ENCODE peak calls at places on chromosome 1, in ten cellular contexts. One of them, this sample, is unnamed.

GRCh38 chr1:203480525-203481084 is 5.0 kb downstream of the PRELP start:
- DNase-seq in left ventricle myocardium inferior: peak; percentile 55
- DNase-seq in stimulated activated CD4-positive, alpha-beta T cell treated with anti-CD3 and anti-CD28 coated beads, TNF-alpha, amount 100 ng/mL, for 1 hour: no peak
- DNase-seq in SK-MEL-5: no peak
- DNase-seq in trophoblast cell: peak; percentile 35
- DNase-seq in ACHN: peak; percentile 45
- DNase-seq in esophagus squamous epithelium: no peak
- DNase-seq in left lung: peak; percentile 89
- DNase-seq in NCI-H460: peak; percentile 21
- DNase-seq in cardiac fibroblast: peak; percentile 68
- DNase-seq in this sample: peak; percentile 99

GRCh38 chr1:153483776-153484175 is 23.3 kb upstream of the S100A7 start:
- DNase-seq in left lung: no peak
- DNase-seq in left ventricle myocardium inferior: no peak
- DNase-seq in SK-MEL-5: no peak
- DNase-seq in esophagus squamous epithelium: no peak
- DNase-seq in ACHN: no peak
- DNase-seq in cardiac fibroblast: no peak
- DNase-seq in trophoblast cell: peak; percentile 54
- DNase-seq in stimulated activated CD4-positive, alpha-beta T cell treated with anti-CD3 and anti-CD28 coated beads, TNF-alpha, amount 100 ng/mL, for 1 hour: no peak
- DNase-seq in NCI-H460: no peak
- DNase-seq in this sample: no peak

GRCh38 chr1:198443374-198444233 is 96.9 kb downstream of the ATP6V1G3 start:
- DNase-seq in esophagus squamous epithelium: no peak
- DNase-seq in stimulated activated CD4-positive, alpha-beta T cell treated with anti-CD3 and anti-CD28 coated beads, TNF-alpha, amount 100 ng/mL, for 1 hour: no peak
- DNase-seq in SK-MEL-5: no peak
- DNase-seq in left ventricle myocardium inferior: no peak
- DNase-seq in left lung: no peak
- DNase-seq in NCI-H460: peak; percentile 99
- DNase-seq in cardiac fibroblast: peak; percentile 98
- DNase-seq in trophoblast cell: peak; percentile 80
- DNase-seq in ACHN: peak; percentile 53
- DNase-seq in this sample: peak; percentile 95

GRCh38 chr1:201329286-201329685 is 46.0 kb downstream of the PKP1 start:
- DNase-seq in trophoblast cell: peak; percentile 27
- DNase-seq in esophagus squamous epithelium: no peak
- DNase-seq in NCI-H460: no peak
- DNase-seq in SK-MEL-5: no peak
- DNase-seq in cardiac fibroblast: peak; percentile 26
- DNase-seq in ACHN: no peak
- DNase-seq in stimulated activated CD4-positive, alpha-beta T cell treated with anti-CD3 and anti-CD28 coated beads, TNF-alpha, amount 100 ng/mL, for 1 hour: no peak
- DNase-seq in left lung: no peak
- DNase-seq in left ventricle myocardium inferior: no peak
- DNase-seq in this sample: no peak

GRCh38 chr1:20620005-20620404 is 13.3 kb upstream of the PINK1 start:
- DNase-seq in stimulated activated CD4-positive, alpha-beta T cell treated with anti-CD3 and anti-CD28 coated beads, TNF-alpha, amount 100 ng/mL, for 1 hour: no peak
- DNase-seq in cardiac fibroblast: no peak
- DNase-seq in trophoblast cell: no peak
- DNase-seq in left lung: no peak
- DNase-seq in NCI-H460: no peak
- DNase-seq in left ventricle myocardium inferior: no peak
- DNase-seq in SK-MEL-5: no peak
- DNase-seq in esophagus squamous epithelium: no peak
- DNase-seq in ACHN: no peak
- DNase-seq in this sample: no peak

GRCh38 chr1:40153073-40153770 is 8.0 kb upstream of the RLF start:
- DNase-seq in stimulated activated CD4-positive, alpha-beta T cell treated with anti-CD3 and anti-CD28 coated beads, TNF-alpha, amount 100 ng/mL, for 1 hour: peak; percentile 8
- DNase-seq in cardiac fibroblast: peak; percentile 80
- DNase-seq in esophagus squamous epithelium: no peak
- DNase-seq in NCI-H460: no peak
- DNase-seq in ACHN: peak; percentile 49
- DNase-seq in left ventricle myocardium inferior: no peak
- DNase-seq in trophoblast cell: peak; percentile 70
- DNase-seq in SK-MEL-5: peak; percentile 68
- DNase-seq in left lung: no peak
- DNase-seq in this sample: peak; percentile 16

GRCh38 chr1:36446261-36446660 is 4.0 kb downstream of the OSCP1 start:
- DNase-seq in NCI-H460: no peak
- DNase-seq in esophagus squamous epithelium: no peak
- DNase-seq in left ventricle myocardium inferior: no peak
- DNase-seq in ACHN: no peak
- DNase-seq in cardiac fibroblast: no peak
- DNase-seq in SK-MEL-5: peak; percentile 60
- DNase-seq in left lung: no peak
- DNase-seq in stimulated activated CD4-positive, alpha-beta T cell treated with anti-CD3 and anti-CD28 coated beads, TNF-alpha, amount 100 ng/mL, for 1 hour: no peak
- DNase-seq in trophoblast cell: no peak
- DNase-seq in this sample: no peak

GRCh38 chr1:244836135-244836521 is 670 bp downstream of the COX20 start:
- DNase-seq in SK-MEL-5: peak; percentile 27
- DNase-seq in left lung: no peak
- DNase-seq in stimulated activated CD4-positive, alpha-beta T cell treated with anti-CD3 and anti-CD28 coated beads, TNF-alpha, amount 100 ng/mL, for 1 hour: no peak
- DNase-seq in NCI-H460: peak; percentile 40
- DNase-seq in trophoblast cell: peak; percentile 72
- DNase-seq in esophagus squamous epithelium: no peak
- DNase-seq in left ventricle myocardium inferior: no peak
- DNase-seq in ACHN: peak; percentile 51
- DNase-seq in cardiac fibroblast: peak; percentile 49
- DNase-seq in this sample: peak; percentile 44

GRCh38 chr1:116693759-116694482 is 26.4 kb upstream of the IGSF3 start:
- DNase-seq in stimulated activated CD4-positive, alpha-beta T cell treated with anti-CD3 and anti-CD28 coated beads, TNF-alpha, amount 100 ng/mL, for 1 hour: no peak
- DNase-seq in left lung: no peak
- DNase-seq in cardiac fibroblast: peak; percentile 80
- DNase-seq in ACHN: no peak
- DNase-seq in NCI-H460: no peak
- DNase-seq in left ventricle myocardium inferior: no peak
- DNase-seq in esophagus squamous epithelium: peak; percentile 6
- DNase-seq in trophoblast cell: peak; percentile 42
- DNase-seq in SK-MEL-5: no peak
- DNase-seq in this sample: peak; percentile 85

GRCh38 chr1:191396622-191397021 is 761.6 kb upstream of the RGS18 start:
- DNase-seq in ACHN: no peak
- DNase-seq in left ventricle myocardium inferior: no peak
- DNase-seq in cardiac fibroblast: no peak
- DNase-seq in esophagus squamous epithelium: no peak
- DNase-seq in SK-MEL-5: no peak
- DNase-seq in trophoblast cell: no peak
- DNase-seq in left lung: no peak
- DNase-seq in stimulated activated CD4-positive, alpha-beta T cell treated with anti-CD3 and anti-CD28 coated beads, TNF-alpha, amount 100 ng/mL, for 1 hour: no peak
- DNase-seq in NCI-H460: no peak
- DNase-seq in this sample: no peak

GRCh38 chr1:56064705-56065104 is 514.7 kb downstream of the PLPP3 start:
- DNase-seq in ACHN: no peak
- DNase-seq in stimulated activated CD4-positive, alpha-beta T cell treated with anti-CD3 and anti-CD28 coated beads, TNF-alpha, amount 100 ng/mL, for 1 hour: no peak
- DNase-seq in esophagus squamous epithelium: no peak
- DNase-seq in left ventricle myocardium inferior: no peak
- DNase-seq in trophoblast cell: peak; percentile 95
- DNase-seq in NCI-H460: no peak
- DNase-seq in SK-MEL-5: peak; percentile 21
- DNase-seq in cardiac fibroblast: peak; percentile 69
- DNase-seq in left lung: no peak
- DNase-seq in this sample: peak; percentile 69